ENCODE peak calls at places on chromosomes 5 and 9, in seven cellular contexts. H is fibroblast of mammary gland, K is dorsolateral prefrontal cortex, W is GM12878, F is spleen, C is RWPE1, J is endothelial cell. S is an unnamed sample.
A peak's percentile ranks its signal among the peaks of the same experiment; 100 is the strongest.

GRCh38 chr9:27645166-27645840 is 72.0 kb upstream of the C9orf72 start:
- DNase-seq in J (no peak), F (no peak), W (no peak), K (no peak), C (no peak), H (no peak), S (no peak)

GRCh38 chr5:68771747-68772146 is 322.1 kb upstream of the SLC30A5 start:
- DNase-seq in J (no peak), F (no peak), C (no peak), H (no peak), W (no peak), K (no peak), S (no peak)

GRCh38 chr5:69528015-69528414 is 32.0 kb upstream of the GTF2H2C start:
- DNase-seq in W (no peak), F (no peak), H (no peak), K (no peak), C (peak; percentile 61), J (no peak), S (no peak)

GRCh38 chr5:58453326-58453725 is 6.6 kb downstream of the PLK2 start:
- DNase-seq in C (no peak), H (no peak), F (no peak), J (no peak), W (no peak), K (no peak), S (no peak)

GRCh38 chr9:84371737-84372136 is 31.2 kb upstream of the SLC28A3 start:
- DNase-seq in H (peak; percentile 97), K (no peak), C (peak; percentile 76), F (no peak), J (no peak), W (no peak), S (no peak)

GRCh38 chr5:936149-937144 is 43.8 kb downstream of the TRIP13 start:
- DNase-seq in F (peak; percentile 61), C (no peak), J (no peak), H (no peak), W (no peak), K (peak; percentile 1), S (no peak)

GRCh38 chr9:89427621-89428221 is 70.2 kb downstream of the SEMA4D start:
- DNase-seq in J (no peak), C (no peak), K (no peak), H (peak; percentile 10), F (peak; percentile 71), W (no peak), S (no peak)

GRCh38 chr5:78927657-78928282 is 57.3 kb downstream of the ARSB start:
- DNase-seq in K (no peak), J (no peak), H (peak; percentile 10), W (no peak), F (no peak), C (no peak), S (no peak)

GRCh38 chr5:61167382-61167781 is 5.1 kb upstream of the SMIM15 start:
- DNase-seq in H (peak; percentile 67), W (no peak), J (peak; percentile 8), C (peak; percentile 64), K (peak; percentile 35), F (no peak), S (no peak)

GRCh38 chr9:2570615-2571479 is 50.7 kb upstream of the VLDLR start:
- DNase-seq in K (peak; percentile 26), W (peak; percentile 78), J (no peak), C (no peak), F (no peak), H (peak; percentile 79), S (no peak)

GRCh38 chr5:132776077-132776931 is 735 bp downstream of the SEPTIN8 start:
- DNase-seq in W (no peak), J (peak; percentile 19), K (no peak), H (no peak), C (peak; percentile 59), F (no peak), S (peak; percentile 36)

GRCh38 chr9:136194540-136194939 is 10.4 kb downstream of the LHX3 start:
- DNase-seq in H (no peak), C (no peak), F (no peak), W (no peak), J (no peak), K (no peak), S (no peak)

GRCh38 chr9:92189782-92190535 is 74.7 kb upstream of the SPTLC1 start:
- DNase-seq in W (no peak), C (no peak), H (no peak), J (no peak), K (no peak), F (no peak), S (no peak)
- TF ChIP-seq CTCF in W (no peak), C (no peak), H (no peak), J (no peak), K (no peak), F (no peak), S (no peak)

GRCh38 chr9:120919639-120920494 is 6.7 kb downstream of the TRAF1 start:
- DNase-seq in C (no peak), K (no peak), F (no peak), J (no peak), H (peak; percentile 49), W (no peak), S (no peak)

GRCh38 chr9:120920495-120921178 is 6.0 kb downstream of the TRAF1 start:
- DNase-seq in F (no peak), H (no peak), W (no peak), K (no peak), C (no peak), J (no peak), S (no peak)

GRCh38 chr9:120922404-120923173 is 4.0 kb downstream of the TRAF1 start:
- DNase-seq in J (no peak), H (no peak), F (no peak), K (no peak), W (no peak), C (no peak), S (no peak)

GRCh38 chr9:120923620-120924328 is 2.8 kb downstream of the TRAF1 start:
- DNase-seq in W (no peak), C (no peak), K (no peak), J (no peak), F (no peak), H (no peak), S (no peak)

DNA sequence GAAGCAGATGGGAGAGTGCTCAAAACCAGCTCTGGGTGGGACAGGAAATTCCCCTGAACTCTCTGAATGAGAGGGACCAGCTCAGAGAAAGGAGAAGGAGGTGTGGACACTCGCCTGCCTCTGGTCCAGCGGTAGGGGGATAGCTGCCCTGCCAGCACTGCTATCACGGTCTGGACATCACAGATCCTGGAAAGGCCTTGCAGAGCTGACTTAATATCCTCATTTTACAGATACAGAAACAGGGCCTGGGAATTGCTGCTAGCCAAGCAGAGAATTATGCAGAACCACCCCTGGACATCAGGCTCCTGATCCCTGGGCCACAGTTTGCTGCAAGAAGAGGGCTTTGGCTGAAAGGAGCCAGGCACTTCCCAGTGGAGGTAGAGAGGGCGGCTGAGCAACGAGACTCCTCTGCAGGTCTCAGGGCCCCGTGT is 4.8 kb downstream of the TRAF1 start:
- DNase-seq in J (no peak), C (no peak), K (no peak), W (no peak), F (no peak), H (no peak), S (no peak)
- TF ChIP-seq CTCF in J (no peak), C (no peak), K (no peak), W (no peak), F (no peak), H (no peak), S (no peak)

GRCh38 chr5:159508344-159508743 is 178.1 kb upstream of the IL12B start:
- DNase-seq in J (no peak), K (no peak), H (no peak), C (no peak), W (no peak), F (no peak), S (no peak)

GRCh38 chr5:159509002-159509660 is 178.8 kb upstream of the IL12B start:
- DNase-seq in K (no peak), W (no peak), J (no peak), C (no peak), H (no peak), F (no peak), S (no peak)

GRCh38 chr5:159507661-159508060 is 177.4 kb upstream of the IL12B start:
- DNase-seq in C (no peak), H (no peak), J (no peak), K (no peak), W (no peak), F (no peak), S (no peak)

GRCh38 chr5:159511570-159511969 is 181.3 kb upstream of the IL12B start:
- DNase-seq in J (no peak), F (no peak), C (no peak), W (no peak), K (no peak), H (peak; percentile 11), S (no peak)

GRCh38 chr5:159510282-159510681 is 180.0 kb upstream of the IL12B start:
- DNase-seq in F (peak; percentile 74), W (no peak), J (peak; percentile 11), H (peak; percentile 52), C (peak; percentile 65), K (no peak), S (peak; percentile 45)
- TF ChIP-seq CTCF in F (no peak), W (no peak), J (no peak), H (no peak), C (no peak), K (no peak), S (peak; percentile 16)

GRCh38 chr5:14834584-14835540 is 36.7 kb downstream of the ANKH start:
- DNase-seq in H (no peak), C (no peak), F (no peak), J (no peak), W (no peak), K (no peak), S (no peak)

GRCh38 chr5:14842117-14842516 is 29.5 kb downstream of the ANKH start:
- DNase-seq in W (no peak), C (no peak), H (no peak), K (no peak), F (no peak), J (no peak), S (no peak)

GRCh38 chr5:14834062-14834461 is 37.5 kb downstream of the ANKH start:
- DNase-seq in W (no peak), K (no peak), F (no peak), J (no peak), H (no peak), C (no peak), S (no peak)

GRCh38 chr5:14840624-14841023 is 31.0 kb downstream of the ANKH start:
- DNase-seq in F (no peak), J (no peak), H (no peak), W (no peak), C (no peak), K (no peak), S (no peak)

GRCh38 chr5:14838396-14839319 is 32.9 kb downstream of the ANKH start:
- DNase-seq in F (no peak), J (no peak), W (no peak), H (no peak), K (no peak), C (no peak), S (no peak)
- TF ChIP-seq CTCF in F (no peak), J (no peak), W (no peak), H (no peak), K (no peak), C (no peak), S (no peak)

S was measured in neural crest cell.